ENCODE peak calls at places on chromosomes 2 and 18, in four cellular contexts. H is progenitor cell of endocrine pancreas, Z is stomach, D is MCF 10A. R is an unnamed sample.

GRCh38 chr2:163667064-163667887 is 68.5 kb downstream of the FIGN start:
- DNase-seq in H (no peak), D (peak), Z (no peak), R (no peak)

GRCh38 chr2:39860538-39860937 is 81.5 kb upstream of the THUMPD2 start:
- DNase-seq in H (no peak), Z (no peak), D (no peak), R (no peak)

GRCh38 chr2:68663371-68664156 is 20.2 kb downstream of the PROKR1 start:
- DNase-seq in Z (no peak), D (no peak), H (no peak), R (no peak)

GRCh38 chr2:70474266-70474848 is 79.3 kb downstream of the TGFA start:
- DNase-seq in Z (no peak), H (no peak), D (no peak), R (no peak)

GRCh38 chr2:152134488-152135280 is 35.8 kb upstream of the CACNB4 start:
- DNase-seq in D (peak), H (no peak), Z (no peak), R (no peak)

GRCh38 chr2:129812654-129813053 is 166.8 kb upstream of the RAB6C start:
- DNase-seq in H (no peak), D (no peak), Z (no peak), R (no peak)

GRCh38 chr2:40479995-40480525 is 28.2 kb upstream of the SLC8A1 start:
- DNase-seq in H (no peak), D (no peak), Z (no peak), R (no peak)

GRCh38 chr2:38554973-38555595 is 47.6 kb downstream of the HNRNPLL start:
- DNase-seq in Z (no peak), H (no peak), D (peak), R (no peak)

GRCh38 chr2:187890690-187891089 is 336.5 kb upstream of the TFPI start:
- DNase-seq in D (no peak), H (no peak), Z (no peak), R (no peak)

GRCh38 chr2:38207168-38207567 is 131.2 kb upstream of the CYP1B1 start:
- DNase-seq in D (no peak), Z (no peak), H (no peak), R (no peak)

GRCh38 chr2:120791961-120792295 is 56.3 kb downstream of the GLI2 start:
- DNase-seq in Z (no peak), D (peak), H (no peak), R (no peak)

GRCh38 chr2:173126819-173127218 is 51.2 kb downstream of the MAP3K20 start:
- DNase-seq in D (no peak), H (no peak), Z (no peak), R (no peak)

GRCh38 chr2:62811086-62811485 is 105.6 kb downstream of the EHBP1 start:
- DNase-seq in H (no peak), D (no peak), Z (no peak), R (no peak)

GRCh38 chr2:20698916-20699613 is 32.1 kb downstream of the GDF7 start:
- DNase-seq in D (no peak), H (no peak), Z (no peak), R (no peak)

GRCh38 chr2:101307950-101308431 is 510 bp downstream of the RNF149 start:
- DNase-seq in Z (no peak), D (no peak), H (peak), R (no peak)

GRCh38 chr2:86000131-86000937 is 105.4 kb downstream of the POLR1A start:
- DNase-seq in D (no peak), H (no peak), Z (no peak), R (no peak)

GRCh38 chr2:10704034-10704594 is 14.3 kb upstream of the NOL10 start:
- DNase-seq in D (no peak), H (no peak), Z (no peak), R (no peak)

GRCh38 chr2:10712186-10712809 is 9.1 kb upstream of the ATP6V1C2 start:
- DNase-seq in H (no peak), D (no peak), Z (no peak), R (no peak)

GRCh38 chr2:10706033-10706432 is 15.4 kb upstream of the ATP6V1C2 start:
- DNase-seq in D (no peak), Z (no peak), H (no peak), R (no peak)

GRCh38 chr2:10707831-10708230 is 13.6 kb upstream of the ATP6V1C2 start:
- DNase-seq in D (no peak), H (no peak), Z (no peak), R (no peak)

DNA sequence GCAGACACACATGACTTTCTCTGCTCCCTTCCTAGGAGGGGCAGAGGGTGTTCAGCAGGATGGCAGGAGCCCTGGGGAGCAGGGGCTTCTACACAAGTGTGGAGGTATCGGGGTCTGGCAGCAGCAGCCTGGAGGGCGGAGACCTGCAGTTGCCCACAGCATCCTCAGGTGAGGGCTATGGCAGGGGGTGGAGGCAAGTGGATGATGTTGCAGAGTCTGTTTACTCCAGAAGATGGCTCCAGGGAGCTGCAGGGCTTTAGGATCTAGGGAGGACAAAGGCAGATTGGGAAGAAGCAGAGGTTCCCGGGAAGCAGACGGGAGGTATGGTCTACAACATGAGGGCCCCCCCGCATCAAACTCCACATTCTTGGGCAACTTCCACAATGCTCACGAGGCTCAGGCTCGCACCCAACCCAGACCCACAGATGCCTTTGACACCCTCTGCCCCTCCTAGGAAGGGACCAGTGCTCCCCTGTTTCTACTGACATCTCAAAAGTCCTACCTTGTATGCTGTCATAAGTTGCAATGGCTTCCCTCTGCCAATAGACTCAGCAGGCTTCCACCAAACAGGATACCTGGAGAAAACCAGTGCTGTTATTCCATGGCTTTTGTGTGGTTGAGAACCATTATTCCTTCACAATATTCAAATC is 12.0 kb upstream of the ATP6V1C2 start:
- DNase-seq in D (peak), H (no peak), Z (no peak), R (no peak)
- TF ChIP-seq CTCF in D (peak), H (no peak), Z (no peak), R (no peak)

DNA sequence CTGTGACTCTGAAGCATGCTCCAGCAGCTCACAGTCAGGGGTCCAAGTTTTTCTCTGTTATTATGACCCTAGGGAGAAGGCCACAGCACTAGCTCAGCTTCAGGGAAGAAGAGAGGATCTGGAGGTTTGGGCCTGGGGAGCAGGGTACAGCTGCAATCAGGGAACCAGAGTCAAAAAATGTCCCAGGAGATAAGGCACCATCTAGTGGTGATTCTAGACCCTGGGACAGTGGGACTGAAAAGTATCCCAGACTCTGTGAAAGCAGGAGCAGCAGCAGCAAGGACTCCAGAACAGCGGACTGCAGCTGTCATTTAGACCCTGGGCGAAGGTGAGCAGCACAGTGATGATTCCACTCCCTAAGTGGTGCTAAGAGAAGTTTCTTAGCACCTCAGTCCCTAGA is 278.4 kb upstream of the DDX18 start:
- DNase-seq in Z (no peak), D (peak), H (no peak), R (no peak)
- TF ChIP-seq CTCF in Z (peak), D (peak), H (peak), R (no peak)

DNA sequence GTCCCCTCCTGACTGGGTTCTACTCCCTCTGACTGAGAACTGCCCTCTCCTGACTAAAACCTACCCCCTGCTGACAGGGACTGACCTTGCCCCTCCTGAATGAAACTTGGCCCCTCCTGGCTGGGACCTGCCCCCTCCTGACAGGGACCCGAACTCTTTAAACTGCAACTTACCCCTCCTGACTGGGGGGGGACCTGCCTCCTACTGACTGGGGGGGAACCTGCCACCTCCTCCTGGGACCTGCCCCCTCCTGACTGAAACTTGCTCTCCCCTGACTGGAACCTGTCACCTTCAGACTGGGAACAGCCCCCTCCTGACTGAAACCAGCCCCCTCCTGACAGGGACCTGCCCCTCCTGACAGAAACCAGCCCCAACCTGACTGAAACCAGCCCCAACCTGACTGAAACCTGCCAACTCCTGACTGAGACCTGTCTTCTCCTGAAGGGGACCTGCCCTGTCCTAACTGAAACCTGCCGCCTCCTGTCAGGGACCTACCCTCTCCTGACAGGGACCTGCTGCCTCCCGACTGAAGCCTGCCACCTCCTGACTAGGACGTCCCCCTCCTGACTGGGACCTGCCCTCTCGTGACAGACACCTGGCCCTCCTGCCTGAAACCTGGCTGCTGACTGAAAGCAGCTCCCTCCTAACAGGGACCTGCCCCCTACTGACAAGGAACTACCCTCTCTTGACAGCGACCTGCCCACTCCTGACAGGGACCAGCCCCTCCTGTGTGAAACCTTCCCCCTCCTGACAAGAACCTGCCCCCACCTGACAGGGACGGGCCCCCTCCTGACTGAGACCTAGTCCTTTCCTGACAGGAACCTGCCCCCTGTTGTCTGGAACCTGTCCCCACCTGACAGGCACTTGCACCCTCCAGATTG is 87.1 kb downstream of the PXDN start:
- DNase-seq in H (no peak), D (peak), Z (no peak), R (no peak)
- TF ChIP-seq CTCF in H (no peak), D (no peak), Z (no peak), R (no peak)

GRCh38 chr18:21593540-21594257 is 6.8 kb downstream of the ESCO1 start:
- DNase-seq in Z (no peak), H (no peak), D (no peak), R (no peak)
- TF ChIP-seq CTCF in Z (no peak), H (no peak), D (no peak), R (no peak)

GRCh38 chr2:14427982-14428567 is 204.4 kb upstream of the LRATD1 start:
- DNase-seq in D (peak), Z (no peak), H (no peak), R (no peak)
- TF ChIP-seq CTCF in D (no peak), Z (peak), H (no peak), R (no peak)

DNA sequence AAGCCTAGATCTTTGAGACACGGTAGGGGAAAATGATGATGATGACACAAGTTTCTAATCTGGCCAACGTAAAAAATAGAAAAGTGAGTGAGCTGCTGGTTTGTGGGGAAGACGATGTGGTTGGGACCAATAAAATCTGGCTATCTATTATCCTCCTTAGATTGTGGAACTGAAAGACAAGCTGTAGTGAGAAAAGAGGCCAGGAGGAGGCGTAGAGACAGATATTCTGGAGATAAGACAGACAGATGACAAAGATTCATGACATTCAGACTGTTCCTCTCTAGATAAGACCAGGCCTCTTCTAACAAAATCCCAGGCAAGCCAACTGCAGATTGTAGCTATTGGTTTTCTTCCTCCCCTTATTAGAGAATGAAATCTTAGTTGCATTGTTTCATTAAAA is 376.3 kb upstream of the UBE2E3 start:
- DNase-seq in D (peak), H (no peak), Z (no peak), R (no peak)
- TF ChIP-seq CTCF in D (peak), H (no peak), Z (no peak), R (no peak)

DNA sequence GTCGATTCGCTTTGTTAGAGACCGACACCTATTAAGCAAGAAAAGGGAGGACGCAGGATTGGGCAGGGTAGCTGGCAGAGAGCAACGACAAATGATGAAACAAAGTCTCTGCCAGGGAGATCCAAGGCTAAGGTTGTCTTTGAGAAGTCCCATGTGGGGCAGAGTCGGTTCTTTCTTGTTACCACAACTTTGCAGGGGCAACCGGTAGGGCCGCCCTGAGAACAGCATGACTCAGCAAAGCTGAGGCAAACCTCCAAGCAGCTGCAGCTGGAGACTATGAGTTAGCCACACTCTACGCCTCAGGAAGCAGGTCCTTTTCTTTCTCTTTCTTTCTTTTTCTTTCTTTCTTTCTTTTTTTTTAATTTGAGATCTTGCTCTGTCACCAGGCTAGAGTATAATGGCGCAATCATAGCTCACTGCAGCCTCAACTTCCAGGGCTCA is 452.3 kb upstream of the ID2 start:
- DNase-seq in Z (peak), D (peak), H (no peak), R (no peak)
- TF ChIP-seq CTCF in Z (no peak), D (no peak), H (no peak), R (no peak)

GRCh38 chr2:201259216-201259615 is 1.1 kb upstream of the CASP8 start:
- DNase-seq in H (no peak), Z (no peak), D (no peak), R (no peak)

GRCh38 chr2:201256001-201256544 is 4.3 kb upstream of the CASP8 start:
- DNase-seq in H (no peak), Z (no peak), D (no peak), R (no peak)

GRCh38 chr2:201258666-201258999 is 1.7 kb upstream of the CASP8 start:
- DNase-seq in H (no peak), D (no peak), Z (no peak), R (no peak)

GRCh38 chr2:201257381-201257940 is 2.9 kb upstream of the CASP8 start:
- DNase-seq in Z (peak), D (no peak), H (no peak), R (peak)

DNA sequence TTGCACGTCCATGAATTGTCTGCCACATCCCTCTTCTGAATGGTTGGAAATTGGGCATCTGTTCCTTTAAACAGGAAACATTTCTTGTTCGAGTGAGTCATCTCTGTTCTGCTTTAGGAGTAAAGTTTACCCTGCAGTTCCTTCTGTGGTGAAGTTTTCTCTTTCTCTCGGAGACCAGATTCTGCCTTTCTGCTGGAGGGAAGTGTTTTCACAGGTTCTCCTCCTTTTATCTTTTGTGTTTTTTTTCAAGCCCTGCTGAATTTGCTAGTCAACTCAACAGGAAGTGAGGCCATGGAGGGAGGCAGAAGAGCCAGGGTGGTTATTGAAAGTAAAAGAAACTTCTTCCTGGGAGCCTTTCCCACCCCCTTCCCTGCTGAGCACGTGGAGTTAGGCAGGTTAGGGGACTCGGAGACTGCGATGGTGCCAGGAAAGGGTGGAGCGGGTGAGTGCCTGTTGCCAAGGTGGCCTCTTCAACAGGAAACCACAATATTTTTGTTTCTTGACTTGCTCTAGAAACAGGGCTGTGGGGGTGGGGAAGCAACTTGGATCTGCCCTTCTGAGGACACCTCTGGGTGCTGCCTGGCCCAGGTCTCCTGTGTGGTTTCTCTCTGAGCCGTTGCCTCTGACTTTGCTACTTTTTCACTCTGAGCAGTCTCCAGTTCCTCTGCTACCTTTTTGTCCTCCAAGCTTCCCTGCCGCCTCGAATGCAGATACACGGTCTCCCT is 2.2 kb upstream of the CASP8 start:
- DNase-seq in D (peak), Z (peak), H (no peak), R (peak)
- TF ChIP-seq CTCF in D (no peak), Z (no peak), H (no peak), R (no peak)

DNA sequence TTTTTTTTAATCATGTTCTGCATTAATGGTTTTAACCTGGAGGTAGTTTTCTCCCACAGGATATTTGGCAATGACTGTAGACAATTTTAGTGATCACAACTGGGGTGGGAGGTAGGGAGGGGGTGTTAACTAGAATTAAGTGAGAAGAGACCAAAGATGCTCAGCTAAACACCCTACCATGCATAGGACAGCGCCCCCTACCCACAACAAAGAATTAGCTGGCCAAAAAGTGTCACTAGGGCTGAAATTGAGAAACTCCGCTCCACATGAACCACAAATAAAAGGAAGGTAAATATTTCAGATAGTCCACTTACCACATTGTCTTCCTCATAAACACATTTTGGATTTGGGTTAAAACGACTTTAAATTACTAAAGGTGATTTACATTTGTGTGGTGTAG is 942.6 kb downstream of the SUCLG1 start:
- DNase-seq in H (no peak), Z (no peak), D (no peak), R (no peak)
- TF ChIP-seq CTCF in H (no peak), Z (no peak), D (no peak), R (no peak)

R was measured in activated B cell treated with CpG ODN at 0.5 μM for 24 hours.